ENCODE peak calls at places on chromosomes 12 and 14, in eight cellular contexts. X, A, W, V, Z, Y, G and I are unnamed samples.

GRCh38 chr14:48384786-48385185 is 709.4 kb upstream of the MDGA2 start:
- DNase-seq in X (no peak), A (no peak), W (no peak), V (no peak), Z (no peak), Y (no peak), G (no peak), I (no peak)

GRCh38 chr12:4355843-4356327 is 23.6 kb downstream of the FGF23 start:
- DNase-seq in X (no peak), A (no peak), W (peak; percentile 72), V (no peak), Z (no peak), Y (peak; percentile 51), G (no peak), I (peak; percentile 48)

GRCh38 chr12:54891717-54892478 is 37.6 kb downstream of the MUCL1 start:
- DNase-seq in X (no peak), A (no peak), W (no peak), V (peak; percentile 53), Z (peak; percentile 27), Y (no peak), G (no peak), I (no peak)

GRCh38 chr12:40580346-40580745 is 111.9 kb upstream of the CNTN1 start:
- DNase-seq in X (no peak), A (no peak), W (no peak), V (no peak), Z (no peak), Y (no peak), G (no peak), I (no peak)

GRCh38 chr14:32524609-32525391 is 195.7 kb downstream of the AKAP6 start:
- DNase-seq in X (no peak), A (no peak), W (no peak), V (no peak), Z (no peak), Y (no peak), G (no peak), I (no peak)

GRCh38 chr12:38761636-38762342 is 143.6 kb downstream of the CPNE8 start:
- DNase-seq in X (no peak), A (no peak), W (no peak), V (no peak), Z (no peak), Y (no peak), G (no peak), I (no peak)

GRCh38 chr14:104865069-104865630 is at the start of gene CEP170B:
- DNase-seq in X (no peak), A (peak; percentile 74), W (peak; percentile 4), V (no peak), Z (peak; percentile 71), Y (peak; percentile 88), G (peak; percentile 55), I (no peak)

GRCh38 chr12:114888458-114888857 is 204.5 kb upstream of the TBX3 start:
- DNase-seq in X (no peak), A (no peak), W (no peak), V (no peak), Z (no peak), Y (no peak), G (no peak), I (peak; percentile 30)

GRCh38 chr12:19432309-19433170 is 6.8 kb upstream of the AEBP2 start:
- DNase-seq in X (no peak), A (no peak), W (no peak), V (no peak), Z (no peak), Y (no peak), G (no peak), I (peak; percentile 6)

GRCh38 chr12:87967871-87968270 is 61.3 kb downstream of the C12orf50 start:
- DNase-seq in X (no peak), A (no peak), W (no peak), V (no peak), Z (no peak), Y (no peak), G (no peak), I (no peak)

GRCh38 chr12:96194901-96195844 is 998 bp downstream of the ELK3 start:
- DNase-seq in X (no peak), A (peak; percentile 85), W (peak; percentile 93), V (no peak), Z (peak; percentile 41), Y (peak; percentile 52), G (peak; percentile 49), I (peak; percentile 60)

GRCh38 chr12:69779928-69780327 is 41.3 kb downstream of the RAB3IP start:
- DNase-seq in X (no peak), A (no peak), W (peak; percentile 18), V (no peak), Z (no peak), Y (no peak), G (no peak), I (no peak)

GRCh38 chr12:18135509-18135908 is 45.5 kb upstream of the RERGL start:
- DNase-seq in X (no peak), A (no peak), W (no peak), V (no peak), Z (no peak), Y (no peak), G (no peak), I (no peak)

GRCh38 chr12:42237853-42238239 is 202 bp downstream of the YAF2 start:
- DNase-seq in X (no peak), A (no peak), W (no peak), V (no peak), Z (no peak), Y (no peak), G (no peak), I (no peak)

GRCh38 chr12:29889737-29890136 is 106.0 kb upstream of the TMTC1 start:
- DNase-seq in X (peak; percentile 33), A (no peak), W (peak; percentile 63), V (no peak), Z (peak; percentile 22), Y (no peak), G (no peak), I (peak; percentile 70)

GRCh38 chr14:36690301-36691020 is 28.8 kb downstream of the PAX9 start:
- DNase-seq in X (no peak), A (no peak), W (no peak), V (no peak), Z (no peak), Y (no peak), G (no peak), I (no peak)

GRCh38 chr12:45354399-45354798 is 138.5 kb downstream of the ANO6 start:
- DNase-seq in X (no peak), A (no peak), W (no peak), V (no peak), Z (no peak), Y (no peak), G (no peak), I (no peak)

GRCh38 chr12:106137456-106138278 is 1.1 kb downstream of the NUAK1 start:
- DNase-seq in X (no peak), A (no peak), W (no peak), V (no peak), Z (no peak), Y (no peak), G (no peak), I (no peak)

GRCh38 chr12:121748571-121749265 is 36.2 kb downstream of the TMEM120B start:
- DNase-seq in X (no peak), A (no peak), W (peak; percentile 96), V (no peak), Z (peak; percentile 52), Y (no peak), G (peak; percentile 82), I (peak; percentile 90)

GRCh38 chr14:103628221-103628683 is 759 bp upstream of the KLC1 start:
- DNase-seq in X (peak; percentile 51), A (peak; percentile 92), W (peak; percentile 28), V (peak; percentile 69), Z (peak; percentile 89), Y (peak; percentile 88), G (peak; percentile 79), I (peak; percentile 85)
- TF ChIP-seq POLR2A in X (peak; percentile 40), A (no peak), W (no peak), V (no peak), Z (peak; percentile 64), Y (peak; percentile 83), G (peak; percentile 49), I (peak; percentile 89)

DNA sequence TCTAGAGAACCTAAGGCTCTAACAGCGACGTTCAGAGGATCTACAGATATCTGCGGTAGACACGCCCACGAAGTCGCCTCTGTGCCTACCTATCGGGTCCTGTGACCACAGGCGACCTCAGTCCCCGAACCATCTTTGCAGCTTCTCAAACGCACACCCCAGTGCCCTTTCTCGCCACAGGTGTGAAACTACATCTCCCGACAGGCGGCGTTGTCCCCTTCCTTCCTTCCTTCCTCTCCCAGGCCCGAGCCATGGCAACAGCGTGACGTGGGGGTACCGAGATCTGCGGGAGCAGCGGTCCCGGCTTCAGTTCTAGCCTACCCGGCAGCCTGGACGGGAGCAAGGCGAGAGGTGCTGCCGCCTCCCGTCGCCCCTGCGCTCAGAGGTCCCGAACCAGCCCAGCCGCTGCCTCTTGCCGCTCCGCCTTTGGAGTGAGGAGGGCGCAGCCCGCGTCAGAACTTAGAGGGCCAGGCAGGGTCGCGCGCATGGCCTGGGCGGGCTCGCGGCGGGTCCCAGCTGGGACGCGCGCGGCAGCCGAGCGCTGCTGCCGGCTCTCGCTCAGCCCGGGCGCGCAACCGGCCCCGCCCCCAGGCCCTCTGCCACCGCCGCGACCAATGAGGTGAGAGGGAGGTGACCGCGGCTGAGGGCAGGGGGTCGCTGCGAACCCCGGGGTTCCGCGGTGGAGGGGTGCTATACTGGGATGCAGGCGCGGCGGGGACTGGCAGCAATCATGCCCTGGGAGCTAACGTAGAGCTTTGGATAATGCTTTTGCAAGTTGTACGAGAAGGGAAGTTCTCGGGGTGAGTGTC is at the start of gene COQ10A:
- DNase-seq in X (peak; percentile 82), A (peak; percentile 97), W (peak; percentile 93), V (peak; percentile 86), Z (peak; percentile 92), Y (peak; percentile 91), G (peak; percentile 90), I (peak; percentile 90)
- TF ChIP-seq CTCF in X (peak; percentile 63), A (peak; percentile 56), W (peak; percentile 58), V (peak; percentile 61), Z (peak; percentile 55), Y (peak; percentile 63), G (peak; percentile 88), I (peak; percentile 82)

DNA sequence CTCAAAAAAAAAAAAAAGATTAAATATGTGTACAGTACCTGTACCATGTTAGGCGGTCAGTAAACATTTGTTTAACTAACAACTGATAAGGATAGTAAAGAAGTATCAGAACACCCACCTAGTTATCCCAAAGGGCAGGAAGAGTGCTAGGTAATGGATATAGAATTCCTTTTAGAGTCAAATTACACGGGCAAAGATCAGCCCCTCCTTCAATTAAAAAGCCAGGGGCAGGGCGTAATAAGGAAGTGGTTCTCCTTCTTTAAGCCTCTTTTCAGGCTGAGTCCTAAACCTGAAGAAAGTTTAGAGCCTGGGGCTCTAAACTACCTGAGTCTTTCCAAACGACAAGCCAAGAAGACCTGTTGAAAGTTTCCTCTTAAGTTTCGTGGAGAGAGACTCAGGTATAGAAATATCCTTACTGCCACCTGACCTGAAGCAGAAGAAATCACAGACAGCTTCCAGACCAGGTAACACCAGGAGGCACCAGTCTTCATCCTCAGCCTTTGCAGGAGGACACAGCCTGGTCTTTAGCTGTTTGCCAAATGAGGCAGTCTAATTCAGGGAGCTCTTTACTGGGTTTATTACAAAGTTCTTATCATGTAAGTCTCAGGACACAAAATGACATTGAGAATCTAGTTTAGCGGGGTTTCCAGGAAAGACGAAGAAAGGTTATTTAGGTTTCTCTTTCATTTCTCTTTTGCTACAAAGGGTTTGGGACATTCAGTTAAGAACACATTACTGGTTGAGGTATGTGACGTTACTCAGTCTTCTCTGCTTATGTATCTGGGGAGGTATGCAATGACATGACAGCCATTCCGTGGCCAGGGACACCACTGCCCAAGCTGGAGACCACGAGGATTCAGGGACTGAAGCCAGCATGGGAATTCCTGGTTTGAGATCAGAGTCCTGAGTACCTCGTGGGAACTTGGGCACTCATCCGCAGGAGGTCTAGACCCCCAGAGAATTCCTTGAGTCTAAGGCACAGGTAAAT is at the start of gene BCL2L14:
- DNase-seq in X (no peak), A (no peak), W (no peak), V (no peak), Z (no peak), Y (no peak), G (no peak), I (no peak)
- TF ChIP-seq POLR2A in X (no peak), A (no peak), W (no peak), V (no peak), Z (no peak), Y (peak; percentile 52), G (no peak), I (no peak)

GRCh38 chr12:93005928-93006654 is 77.0 kb upstream of the EEA1 start:
- DNase-seq in X (no peak), A (no peak), W (no peak), V (no peak), Z (no peak), Y (no peak), G (no peak), I (no peak)
- TF ChIP-seq CTCF in X (no peak), A (no peak), W (no peak), V (no peak), Z (no peak), Y (no peak), G (no peak), I (no peak)